ENCODE peak calls at places on chromosomes 6 and 20, in eight cellular contexts. One of them, this sample, is unnamed.

GRCh38 chr6:66675906-66676305 is 968.9 kb upstream of the EYS start:
- DNase-seq in iris pigment epithelial cell: peak; percentile 9
- DNase-seq in PC-3: peak; percentile 17
- DNase-seq in NCI-H2081: no peak
- DNase-seq in DMS153: no peak
- DNase-seq in mesendoderm: no peak
- DNase-seq in ecto neural progenitor cell: no peak
- DNase-seq in stimulated activated CD4-positive, alpha-beta T cell treated with anti-CD3 and anti-CD28 coated beads, TNF-alpha, amount 100 ng/mL, for 24 hours: no peak
- DNase-seq in this sample: no peak

GRCh38 chr6:30548375-30548774 is 7.9 kb downstream of the GNL1 start:
- DNase-seq in iris pigment epithelial cell: peak; percentile 53
- DNase-seq in PC-3: peak; percentile 63
- DNase-seq in NCI-H2081: no peak
- DNase-seq in DMS153: no peak
- DNase-seq in mesendoderm: no peak
- DNase-seq in ecto neural progenitor cell: no peak
- DNase-seq in stimulated activated CD4-positive, alpha-beta T cell treated with anti-CD3 and anti-CD28 coated beads, TNF-alpha, amount 100 ng/mL, for 24 hours: no peak
- DNase-seq in this sample: no peak

GRCh38 chr20:5118220-5119142 is 1.3 kb downstream of the PCNA start:
- DNase-seq in iris pigment epithelial cell: no peak
- DNase-seq in PC-3: no peak
- DNase-seq in NCI-H2081: no peak
- DNase-seq in DMS153: no peak
- DNase-seq in mesendoderm: no peak
- DNase-seq in ecto neural progenitor cell: no peak
- DNase-seq in stimulated activated CD4-positive, alpha-beta T cell treated with anti-CD3 and anti-CD28 coated beads, TNF-alpha, amount 100 ng/mL, for 24 hours: no peak
- DNase-seq in this sample: no peak

GRCh38 chr20:23096986-23097520 is 10.9 kb upstream of the CD93 start:
- DNase-seq in iris pigment epithelial cell: no peak
- DNase-seq in PC-3: no peak
- DNase-seq in NCI-H2081: no peak
- DNase-seq in DMS153: no peak
- DNase-seq in mesendoderm: no peak
- DNase-seq in ecto neural progenitor cell: no peak
- DNase-seq in stimulated activated CD4-positive, alpha-beta T cell treated with anti-CD3 and anti-CD28 coated beads, TNF-alpha, amount 100 ng/mL, for 24 hours: no peak
- DNase-seq in this sample: no peak

GRCh38 chr6:45576648-45577624 is 199.2 kb upstream of the SUPT3H start:
- DNase-seq in iris pigment epithelial cell: no peak
- DNase-seq in PC-3: no peak
- DNase-seq in NCI-H2081: no peak
- DNase-seq in DMS153: peak; percentile 56
- DNase-seq in mesendoderm: no peak
- DNase-seq in ecto neural progenitor cell: no peak
- DNase-seq in stimulated activated CD4-positive, alpha-beta T cell treated with anti-CD3 and anti-CD28 coated beads, TNF-alpha, amount 100 ng/mL, for 24 hours: no peak
- DNase-seq in this sample: no peak

GRCh38 chr6:167495506-167496391 is 170.9 kb downstream of the TTLL2 start:
- DNase-seq in iris pigment epithelial cell: no peak
- DNase-seq in PC-3: no peak
- DNase-seq in NCI-H2081: no peak
- DNase-seq in DMS153: no peak
- DNase-seq in mesendoderm: no peak
- DNase-seq in ecto neural progenitor cell: peak; percentile 44
- DNase-seq in stimulated activated CD4-positive, alpha-beta T cell treated with anti-CD3 and anti-CD28 coated beads, TNF-alpha, amount 100 ng/mL, for 24 hours: no peak
- DNase-seq in this sample: no peak

GRCh38 chr6:27873101-27874030 is 38.8 kb downstream of the OR2B2 start:
- DNase-seq in iris pigment epithelial cell: peak; percentile 70
- DNase-seq in PC-3: no peak
- DNase-seq in NCI-H2081: no peak
- DNase-seq in DMS153: peak; percentile 90
- DNase-seq in mesendoderm: peak; percentile 96
- DNase-seq in ecto neural progenitor cell: peak; percentile 75
- DNase-seq in stimulated activated CD4-positive, alpha-beta T cell treated with anti-CD3 and anti-CD28 coated beads, TNF-alpha, amount 100 ng/mL, for 24 hours: peak; percentile 73
- DNase-seq in this sample: no peak

GRCh38 chr20:25140968-25141367 is 54.5 kb upstream of the ENTPD6 start:
- DNase-seq in iris pigment epithelial cell: no peak
- DNase-seq in PC-3: no peak
- DNase-seq in NCI-H2081: no peak
- DNase-seq in DMS153: no peak
- DNase-seq in mesendoderm: no peak
- DNase-seq in ecto neural progenitor cell: no peak
- DNase-seq in stimulated activated CD4-positive, alpha-beta T cell treated with anti-CD3 and anti-CD28 coated beads, TNF-alpha, amount 100 ng/mL, for 24 hours: no peak
- DNase-seq in this sample: no peak

GRCh38 chr6:125854355-125854754 is 63.6 kb downstream of the NCOA7 start:
- DNase-seq in iris pigment epithelial cell: no peak
- DNase-seq in PC-3: no peak
- DNase-seq in NCI-H2081: no peak
- DNase-seq in DMS153: no peak
- DNase-seq in mesendoderm: no peak
- DNase-seq in ecto neural progenitor cell: no peak
- DNase-seq in stimulated activated CD4-positive, alpha-beta T cell treated with anti-CD3 and anti-CD28 coated beads, TNF-alpha, amount 100 ng/mL, for 24 hours: no peak
- DNase-seq in this sample: no peak

GRCh38 chr20:43938017-43938655 is 23.5 kb downstream of the TOX2 start:
- DNase-seq in iris pigment epithelial cell: no peak
- DNase-seq in PC-3: no peak
- DNase-seq in NCI-H2081: no peak
- DNase-seq in DMS153: no peak
- DNase-seq in mesendoderm: no peak
- DNase-seq in ecto neural progenitor cell: no peak
- DNase-seq in stimulated activated CD4-positive, alpha-beta T cell treated with anti-CD3 and anti-CD28 coated beads, TNF-alpha, amount 100 ng/mL, for 24 hours: no peak
- DNase-seq in this sample: no peak

GRCh38 chr20:32535316-32535952 is 49.7 kb downstream of the NOL4L start:
- DNase-seq in iris pigment epithelial cell: no peak
- DNase-seq in PC-3: no peak
- DNase-seq in NCI-H2081: peak; percentile 33
- DNase-seq in DMS153: peak; percentile 58
- DNase-seq in mesendoderm: no peak
- DNase-seq in ecto neural progenitor cell: no peak
- DNase-seq in stimulated activated CD4-positive, alpha-beta T cell treated with anti-CD3 and anti-CD28 coated beads, TNF-alpha, amount 100 ng/mL, for 24 hours: no peak
- DNase-seq in this sample: no peak

GRCh38 chr6:150998992-150999975 is 133.8 kb downstream of the MTHFD1L start:
- DNase-seq in iris pigment epithelial cell: no peak
- DNase-seq in PC-3: no peak
- DNase-seq in NCI-H2081: no peak
- DNase-seq in DMS153: no peak
- DNase-seq in mesendoderm: no peak
- DNase-seq in ecto neural progenitor cell: no peak
- DNase-seq in stimulated activated CD4-positive, alpha-beta T cell treated with anti-CD3 and anti-CD28 coated beads, TNF-alpha, amount 100 ng/mL, for 24 hours: no peak
- DNase-seq in this sample: no peak

GRCh38 chr20:44496976-44497375 is 21.3 kb downstream of the TTPAL start:
- DNase-seq in iris pigment epithelial cell: peak; percentile 93
- DNase-seq in PC-3: peak; percentile 98
- DNase-seq in NCI-H2081: no peak
- DNase-seq in DMS153: no peak
- DNase-seq in mesendoderm: no peak
- DNase-seq in ecto neural progenitor cell: no peak
- DNase-seq in stimulated activated CD4-positive, alpha-beta T cell treated with anti-CD3 and anti-CD28 coated beads, TNF-alpha, amount 100 ng/mL, for 24 hours: peak; percentile 44
- DNase-seq in this sample: no peak

GRCh38 chr6:41442800-41443501 is 103.2 kb upstream of the FOXP4 start:
- DNase-seq in iris pigment epithelial cell: peak; percentile 64
- DNase-seq in PC-3: no peak
- DNase-seq in NCI-H2081: no peak
- DNase-seq in DMS153: peak; percentile 12
- DNase-seq in mesendoderm: peak; percentile 95
- DNase-seq in ecto neural progenitor cell: peak; percentile 90
- DNase-seq in stimulated activated CD4-positive, alpha-beta T cell treated with anti-CD3 and anti-CD28 coated beads, TNF-alpha, amount 100 ng/mL, for 24 hours: no peak
- DNase-seq in this sample: no peak

GRCh38 chr6:153193176-153193885 is 62.2 kb upstream of the RGS17 start:
- DNase-seq in iris pigment epithelial cell: no peak
- DNase-seq in PC-3: no peak
- DNase-seq in NCI-H2081: no peak
- DNase-seq in DMS153: no peak
- DNase-seq in mesendoderm: no peak
- DNase-seq in ecto neural progenitor cell: no peak
- DNase-seq in stimulated activated CD4-positive, alpha-beta T cell treated with anti-CD3 and anti-CD28 coated beads, TNF-alpha, amount 100 ng/mL, for 24 hours: no peak
- DNase-seq in this sample: no peak